ENCODE peak calls at places on chromosomes 4 and X, in eight cellular contexts. D, P, V, K, F, N, T and O are unnamed samples.

GRCh38 chr4:4803904-4804296 is 55.6 kb upstream of the MSX1 start:
- DNase-seq in K (no peak), D (no peak), T (no peak), F (no peak), V (no peak), P (no peak), N (no peak), O (no peak)

GRCh38 chr4:89468632-89469031 is 161.0 kb upstream of the GPRIN3 start:
- DNase-seq in D (no peak), P (no peak), N (no peak), K (no peak), F (no peak), V (peak; percentile 6), T (no peak), O (no peak)

GRCh38 chr4:24722026-24722568 is 73.3 kb upstream of the SOD3 start:
- DNase-seq in T (no peak), D (no peak), F (no peak), N (no peak), K (no peak), V (no peak), P (no peak), O (no peak)

GRCh38 chrX:109660756-109661155 is 35.8 kb upstream of the KCNE5 start:
- DNase-seq in F (no peak), N (no peak), V (no peak), K (no peak), T (no peak), D (no peak), P (no peak), O (no peak)

GRCh38 chr4:70700712-70701111 is 12.4 kb downstream of the UTP3 start:
- DNase-seq in T (no peak), N (no peak), D (no peak), F (no peak), V (no peak), K (no peak), P (no peak), O (no peak)

GRCh38 chr4:10640535-10641159 is 43.9 kb downstream of the CLNK start:
- DNase-seq in P (no peak), T (no peak), K (no peak), N (no peak), D (no peak), F (no peak), V (no peak), O (no peak)

GRCh38 chr4:81021526-81021944 is 9.0 kb upstream of the BMP3 start:
- DNase-seq in P (no peak), D (no peak), T (no peak), N (no peak), V (no peak), F (no peak), K (no peak), O (no peak)

GRCh38 chrX:39975094-39975865 is 122.5 kb downstream of the BCOR start:
- DNase-seq in K (no peak), N (no peak), P (no peak), V (no peak), T (no peak), D (no peak), F (no peak), O (no peak)

GRCh38 chr4:48620861-48621260 is 130.8 kb downstream of the ZAR1 start:
- DNase-seq in D (no peak), V (no peak), K (no peak), T (no peak), P (no peak), N (no peak), F (no peak), O (no peak)

GRCh38 chr4:5890063-5890727 is 2.7 kb downstream of the CRMP1 start:
- DNase-seq in K (no peak), P (no peak), V (no peak), F (no peak), D (no peak), T (peak; percentile 92), N (no peak), O (peak; percentile 82)

GRCh38 chr4:124330045-124330444 is 382.5 kb downstream of the ANKRD50 start:
- DNase-seq in D (no peak), N (no peak), F (no peak), P (no peak), V (no peak), K (no peak), T (no peak), O (no peak)

GRCh38 chr4:2352171-2352570 is 66.3 kb downstream of the ZFYVE28 start:
- DNase-seq in V (no peak), N (no peak), D (no peak), T (no peak), P (no peak), F (no peak), K (no peak), O (no peak)

GRCh38 chr4:75849459-75849858 is 52.8 kb downstream of the PPEF2 start:
- DNase-seq in D (no peak), N (peak; percentile 33), F (no peak), V (peak; percentile 64), T (no peak), P (no peak), K (no peak), O (no peak)

GRCh38 chr4:14749910-14750309 is 252.4 kb upstream of the CPEB2 start:
- DNase-seq in V (peak; percentile 12), K (no peak), P (no peak), D (no peak), F (no peak), T (peak; percentile 32), N (peak; percentile 2), O (no peak)